ENCODE peak calls at places on chromosomes 2 and 18, in five cellular contexts. A is HepG2, S is K562, L is GM12878, X is upper lobe of left lung. W is an unnamed sample.

GRCh38 chr2:113198048-113198789 is 24.4 kb downstream of the PSD4 start:
- ATAC-seq in A (no peak), S (no peak), L (no peak), X (no peak), W (no peak)

GRCh38 chr2:74688881-74689280 is 34.8 kb downstream of the SEMA4F start:
- ATAC-seq in A (no peak), S (no peak), L (no peak), X (no peak), W (no peak)

GRCh38 chr2:147628971-147629421 is 215.8 kb upstream of the ACVR2A start:
- ATAC-seq in A (no peak), S (no peak), L (peak; percentile 68), X (no peak), W (no peak)

GRCh38 chr2:191693778-191694177 is 15.8 kb downstream of the NABP1 start:
- ATAC-seq in A (no peak), S (no peak), L (peak; percentile 33), X (no peak), W (no peak)

GRCh38 chr2:68320118-68320641 is 431 bp upstream of the CNRIP1 start:
- ATAC-seq in A (peak; percentile 39), S (peak; percentile 69), L (no peak), X (no peak), W (no peak)

GRCh38 chr2:23499419-23499818 is 114.4 kb downstream of the KLHL29 start:
- ATAC-seq in A (no peak), S (no peak), L (no peak), X (no peak), W (peak; percentile 50)

GRCh38 chr2:33022989-33023731 is 76.4 kb downstream of the LTBP1 start:
- ATAC-seq in A (peak; percentile 33), S (peak; percentile 71), L (no peak), X (no peak), W (peak; percentile 50)

GRCh38 chr18:9221040-9221439 is 84.5 kb downstream of the ANKRD12 start:
- ATAC-seq in A (no peak), S (no peak), L (no peak), X (no peak), W (no peak)

GRCh38 chr18:3007491-3007890 is 5.5 kb downstream of the LPIN2 start:
- ATAC-seq in A (no peak), S (no peak), L (no peak), X (no peak), W (no peak)

GRCh38 chr2:218860950-218861381 is 1.4 kb downstream of the WNT6 start:
- ATAC-seq in A (peak; percentile 83), S (peak; percentile 91), L (peak; percentile 18), X (no peak), W (peak; percentile 49)

GRCh38 chr2:134683561-134684112 is 35.2 kb downstream of the TMEM163 start:
- ATAC-seq in A (peak; percentile 23), S (peak; percentile 63), L (peak; percentile 79), X (peak; percentile 25), W (no peak)

GRCh38 chr2:119958642-119959268 is 54.1 kb upstream of the EPB41L5 start:
- ATAC-seq in A (no peak), S (no peak), L (no peak), X (no peak), W (no peak)

GRCh38 chr2:207308519-207309224 is 142.9 kb upstream of the KLF7 start:
- ATAC-seq in A (no peak), S (no peak), L (no peak), X (no peak), W (no peak)

GRCh38 chr2:39140322-39140847 is 19.5 kb upstream of the SOS1 start:
- ATAC-seq in A (no peak), S (no peak), L (no peak), X (no peak), W (no peak)

GRCh38 chr2:45577426-45577825 is 33.6 kb downstream of the SRBD1 start:
- ATAC-seq in A (no peak), S (no peak), L (no peak), X (no peak), W (no peak)

GRCh38 chr2:46521215-46521683 is 41.9 kb downstream of the TMEM247 start:
- ATAC-seq in A (no peak), S (no peak), L (peak; percentile 80), X (peak; percentile 74), W (peak; percentile 94)

GRCh38 chr2:71637736-71638135 is 184.4 kb downstream of the DYSF start:
- ATAC-seq in A (no peak), S (no peak), L (no peak), X (no peak), W (no peak)

GRCh38 chr2:62789918-62790317 is 84.4 kb downstream of the EHBP1 start:
- ATAC-seq in A (no peak), S (no peak), L (no peak), X (no peak), W (no peak)

GRCh38 chr2:72142743-72143440 is 4.8 kb downstream of the CYP26B1 start:
- ATAC-seq in A (no peak), S (no peak), L (no peak), X (no peak), W (peak; percentile 78)

GRCh38 chr18:51300912-51301311 is 103.4 kb upstream of the MEX3C start:
- ATAC-seq in A (no peak), S (no peak), L (peak; percentile 24), X (no peak), W (no peak)

GRCh38 chr2:202613479-202613878 is 21.3 kb upstream of the FAM117B start:
- ATAC-seq in A (no peak), S (no peak), L (no peak), X (no peak), W (no peak)
- TF ChIP-seq EP300 in A (no peak), S (no peak), L (no peak), X (no peak), W (no peak)

GRCh38 chr18:72140007-72140406 is 404.1 kb downstream of the CBLN2 start:
- ATAC-seq in A (no peak), S (no peak), L (no peak), X (no peak), W (no peak)
- TF ChIP-seq EP300 in A (no peak), S (no peak), L (no peak), X (no peak), W (no peak)

GRCh38 chr18:58590827-58591226 is 38.1 kb downstream of the ALPK2 start:
- ATAC-seq in A (peak; percentile 68), S (peak; percentile 36), L (no peak), X (no peak), W (no peak)

GRCh38 chr18:58586886-58587285 is 42.0 kb downstream of the ALPK2 start:
- ATAC-seq in A (no peak), S (no peak), L (no peak), X (no peak), W (no peak)

GRCh38 chr18:58591286-58591685 is 37.6 kb downstream of the ALPK2 start:
- ATAC-seq in A (no peak), S (no peak), L (no peak), X (no peak), W (no peak)

GRCh38 chr18:58592223-58593214 is 36.4 kb downstream of the ALPK2 start:
- ATAC-seq in A (no peak), S (no peak), L (no peak), X (no peak), W (no peak)

GRCh38 chr18:58590231-58590630 is 38.7 kb downstream of the ALPK2 start:
- ATAC-seq in A (peak; percentile 49), S (no peak), L (no peak), X (no peak), W (no peak)
- TF ChIP-seq EP300 in A (no peak), S (no peak), L (no peak), X (no peak), W (no peak)

GRCh38 chr2:38075436-38076249 is at the start of gene CYP1B1:
- ATAC-seq in A (no peak), S (no peak), L (no peak), X (peak; percentile 73), W (no peak)

GRCh38 chr2:38074775-38075435 is 1.0 kb downstream of the CYP1B1 start:
- ATAC-seq in A (no peak), S (no peak), L (no peak), X (no peak), W (no peak)

GRCh38 chr2:38077431-38077769 is 1.4 kb upstream of the CYP1B1 start:
- ATAC-seq in A (peak; percentile 26), S (no peak), L (no peak), X (no peak), W (no peak)

GRCh38 chr2:38076250-38076709 is 329 bp upstream of the CYP1B1 start:
- ATAC-seq in A (peak; percentile 65), S (no peak), L (peak; percentile 74), X (peak; percentile 91), W (peak; percentile 79)

DNA sequence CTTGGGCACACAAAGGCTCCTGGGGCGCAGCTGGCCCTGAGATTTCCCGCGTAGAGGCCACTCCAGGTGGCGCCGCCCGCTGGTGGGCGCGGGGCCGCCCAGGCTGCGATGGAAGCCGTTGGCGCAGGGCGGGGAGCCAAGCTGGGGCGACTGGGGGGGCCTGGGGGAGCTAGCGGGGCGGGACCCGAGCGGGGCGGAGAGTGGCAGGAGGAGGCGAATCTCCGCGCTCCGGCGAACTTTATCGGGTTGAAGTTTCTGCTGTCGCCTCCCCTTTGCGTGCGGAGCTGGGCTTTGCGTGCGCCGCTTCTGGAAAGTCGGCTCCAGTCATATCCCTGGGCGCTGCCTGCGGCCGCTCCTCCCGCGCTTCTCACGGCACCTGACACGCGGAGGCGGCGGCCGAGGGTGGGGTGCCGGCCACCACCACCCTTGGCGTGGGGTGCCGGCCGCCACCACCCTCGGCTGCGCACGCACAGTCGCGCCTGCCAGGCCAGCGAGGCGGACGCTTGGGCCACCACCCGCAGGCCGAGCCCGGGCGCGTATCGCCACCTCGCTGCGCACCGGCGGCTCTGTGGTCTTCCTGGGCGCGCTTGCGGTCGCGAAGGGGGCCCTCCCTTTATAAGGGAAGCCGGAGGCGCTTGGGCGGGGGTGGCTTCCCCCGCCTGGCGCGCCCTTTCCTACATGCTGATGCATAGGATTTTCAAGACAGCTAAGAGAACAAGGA is 919 bp upstream of the CYP1B1 start:
- ATAC-seq in A (peak; percentile 85), S (no peak), L (peak; percentile 79), X (peak; percentile 90), W (peak; percentile 71)
- TF ChIP-seq EP300 in A (no peak), S (no peak), L (peak; percentile 97), X (peak; percentile 95), W (no peak)

GRCh38 chr2:43486604-43487003 is 109.2 kb downstream of the THADA start:
- ATAC-seq in A (no peak), S (no peak), L (no peak), X (no peak), W (peak; percentile 65)
- TF ChIP-seq EP300 in A (no peak), S (no peak), L (no peak), X (no peak), W (no peak)